ENCODE peak calls at places on chromosomes 5 and 9, in six cellular contexts. One of them, this sample, is unnamed. For H3K36me3, the result is how much of the 10 kb centered on the place peaks cover.

GRCh38 chr5:127694518-127695171 is 8.5 kb upstream of the CCDC192 start:
- DNase-seq in WERI-Rb-1: no peak
- DNase-seq in body of pancreas: no peak
- DNase-seq in upper lobe of right lung: no peak
- DNase-seq in SK-N-SH: no peak
- DNase-seq in stomach: no peak
- DNase-seq in this sample: no peak

GRCh38 chr5:139064613-139065012 is 133.6 kb downstream of the SIL1 start:
- DNase-seq in WERI-Rb-1: no peak
- DNase-seq in body of pancreas: peak
- DNase-seq in upper lobe of right lung: no peak
- DNase-seq in SK-N-SH: no peak
- DNase-seq in stomach: peak
- DNase-seq in this sample: no peak

GRCh38 chr5:143775258-143775657 is 36.7 kb upstream of the HMHB1 start:
- DNase-seq in WERI-Rb-1: no peak
- DNase-seq in body of pancreas: no peak
- DNase-seq in upper lobe of right lung: no peak
- DNase-seq in SK-N-SH: no peak
- DNase-seq in stomach: no peak
- DNase-seq in this sample: no peak

GRCh38 chr9:68515304-68516017 is 25.2 kb downstream of the TMEM252 start:
- DNase-seq in WERI-Rb-1: no peak
- DNase-seq in body of pancreas: peak
- DNase-seq in upper lobe of right lung: no peak
- DNase-seq in SK-N-SH: no peak
- DNase-seq in stomach: peak
- DNase-seq in this sample: peak

GRCh38 chr5:61675015-61675692 is 343.1 kb downstream of the ZSWIM6 start:
- DNase-seq in WERI-Rb-1: no peak
- DNase-seq in body of pancreas: peak
- DNase-seq in upper lobe of right lung: no peak
- DNase-seq in SK-N-SH: no peak
- DNase-seq in stomach: no peak
- DNase-seq in this sample: no peak

GRCh38 chr5:109739741-109740140 is 50.0 kb downstream of the MAN2A1 start:
- DNase-seq in WERI-Rb-1: peak
- DNase-seq in body of pancreas: no peak
- DNase-seq in upper lobe of right lung: no peak
- DNase-seq in SK-N-SH: no peak
- DNase-seq in stomach: no peak
- DNase-seq in this sample: no peak

GRCh38 chr9:21995652-21996275 is 1.2 kb downstream of the CDKN2B-AS1 start:
- DNase-seq in WERI-Rb-1: peak
- DNase-seq in body of pancreas: peak
- DNase-seq in upper lobe of right lung: peak
- DNase-seq in SK-N-SH: peak
- DNase-seq in stomach: peak
- DNase-seq in this sample: no peak

GRCh38 chr9:121860744-121861143 is 209.3 kb downstream of the DAB2IP start:
- DNase-seq in WERI-Rb-1: no peak
- DNase-seq in body of pancreas: no peak
- DNase-seq in upper lobe of right lung: no peak
- DNase-seq in SK-N-SH: no peak
- DNase-seq in stomach: no peak
- DNase-seq in this sample: no peak

GRCh38 chr9:75788006-75788634 is 102.4 kb upstream of the PCSK5 start:
- DNase-seq in WERI-Rb-1: no peak
- DNase-seq in body of pancreas: peak
- DNase-seq in upper lobe of right lung: peak
- DNase-seq in SK-N-SH: no peak
- DNase-seq in stomach: no peak
- DNase-seq in this sample: no peak

GRCh38 chr5:83475540-83476469 is 4.3 kb downstream of the VCAN start:
- DNase-seq in WERI-Rb-1: no peak
- DNase-seq in body of pancreas: no peak
- DNase-seq in upper lobe of right lung: no peak
- DNase-seq in SK-N-SH: no peak
- DNase-seq in stomach: no peak
- DNase-seq in this sample: no peak

GRCh38 chr9:93262537-93263310 is 78.8 kb downstream of the WNK2 start:
- DNase-seq in WERI-Rb-1: no peak
- DNase-seq in body of pancreas: peak
- DNase-seq in upper lobe of right lung: no peak
- DNase-seq in SK-N-SH: peak
- DNase-seq in stomach: peak
- DNase-seq in this sample: no peak

GRCh38 chr5:158117467-158118165 is 258.7 kb upstream of the CLINT1 start:
- DNase-seq in WERI-Rb-1: no peak
- DNase-seq in body of pancreas: no peak
- DNase-seq in upper lobe of right lung: no peak
- DNase-seq in SK-N-SH: no peak
- DNase-seq in stomach: no peak
- DNase-seq in this sample: no peak

GRCh38 chr5:67214713-67215591 is 18.4 kb upstream of the CD180 start:
- DNase-seq in WERI-Rb-1: no peak
- DNase-seq in body of pancreas: peak
- DNase-seq in upper lobe of right lung: peak
- DNase-seq in SK-N-SH: no peak
- DNase-seq in stomach: peak
- DNase-seq in this sample: no peak

GRCh38 chr9:124214596-124215550 is 42.9 kb upstream of the NEK6 start:
- DNase-seq in WERI-Rb-1: no peak
- DNase-seq in body of pancreas: no peak
- DNase-seq in upper lobe of right lung: peak
- DNase-seq in SK-N-SH: no peak
- DNase-seq in stomach: peak
- DNase-seq in this sample: no peak

GRCh38 chr5:61029456-61030162 is 84.6 kb downstream of the NDUFAF2 start:
- DNase-seq in WERI-Rb-1: no peak
- DNase-seq in body of pancreas: no peak
- DNase-seq in upper lobe of right lung: no peak
- DNase-seq in SK-N-SH: no peak
- DNase-seq in stomach: no peak
- DNase-seq in this sample: no peak

GRCh38 chr5:130141689-130142320 is 237.5 kb downstream of the CHSY3 start:
- DNase-seq in WERI-Rb-1: peak
- DNase-seq in body of pancreas: no peak
- DNase-seq in upper lobe of right lung: peak
- DNase-seq in SK-N-SH: peak
- DNase-seq in stomach: no peak
- DNase-seq in this sample: no peak

GRCh38 chr9:127862075-127863011 is 7.9 kb upstream of the ENG start:
- DNase-seq in WERI-Rb-1: peak
- DNase-seq in body of pancreas: peak
- DNase-seq in upper lobe of right lung: peak
- DNase-seq in SK-N-SH: no peak
- DNase-seq in stomach: peak
- DNase-seq in this sample: peak

GRCh38 chr5:109152565-109152964 is 257.2 kb downstream of the PJA2 start:
- DNase-seq in WERI-Rb-1: no peak
- DNase-seq in body of pancreas: no peak
- DNase-seq in upper lobe of right lung: no peak
- DNase-seq in SK-N-SH: no peak
- DNase-seq in stomach: no peak
- DNase-seq in this sample: no peak

GRCh38 chr9:134083451-134083850 is 15.6 kb upstream of the BRD3 start:
- DNase-seq in WERI-Rb-1: no peak
- DNase-seq in body of pancreas: no peak
- DNase-seq in upper lobe of right lung: no peak
- DNase-seq in SK-N-SH: no peak
- DNase-seq in stomach: no peak
- DNase-seq in this sample: no peak

GRCh38 chr9:88075966-88076285 is 62.3 kb downstream of the SPATA31C2 start:
- DNase-seq in WERI-Rb-1: no peak
- DNase-seq in body of pancreas: no peak
- DNase-seq in upper lobe of right lung: no peak
- DNase-seq in SK-N-SH: no peak
- DNase-seq in stomach: no peak
- DNase-seq in this sample: no peak

DNA sequence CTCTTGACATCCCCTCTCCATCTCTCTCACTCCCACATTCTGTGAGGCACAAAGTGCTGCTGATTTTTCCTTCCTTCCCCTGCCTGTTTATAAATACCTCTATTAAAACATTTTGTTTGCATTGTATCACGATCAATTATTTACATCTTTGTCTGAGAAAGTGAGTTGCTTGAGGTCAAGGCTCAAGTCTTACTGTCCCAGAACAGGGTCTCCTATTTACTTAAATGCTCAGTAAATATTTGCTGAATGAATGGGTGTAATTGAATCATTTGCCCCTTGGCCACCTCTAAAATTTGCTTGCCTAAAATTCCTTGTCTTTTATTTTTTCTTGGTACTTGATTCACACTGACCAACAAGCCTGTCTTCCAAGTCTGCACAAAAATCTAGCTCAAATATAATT is 103.5 kb downstream of the ZNF462 start:
- DNase-seq in WERI-Rb-1: no peak
- DNase-seq in body of pancreas: no peak
- DNase-seq in upper lobe of right lung: no peak
- DNase-seq in SK-N-SH: no peak
- DNase-seq in stomach: no peak
- DNase-seq in this sample: no peak
- H3K36me3 ChIP-seq in WERI-Rb-1: under half
- H3K36me3 ChIP-seq in body of pancreas: under half
- H3K36me3 ChIP-seq in upper lobe of right lung: under half
- H3K36me3 ChIP-seq in SK-N-SH: under half
- H3K36me3 ChIP-seq in stomach: under half
- H3K36me3 ChIP-seq in this sample: under half

GRCh38 chr5:172849636-172850453 is 15.8 kb downstream of the ERGIC1 start:
- DNase-seq in WERI-Rb-1: no peak
- DNase-seq in body of pancreas: no peak
- DNase-seq in upper lobe of right lung: no peak
- DNase-seq in SK-N-SH: no peak
- DNase-seq in stomach: peak
- DNase-seq in this sample: peak
- H3K27ac ChIP-seq in WERI-Rb-1: no peak
- H3K27ac ChIP-seq in body of pancreas: no peak
- H3K27ac ChIP-seq in upper lobe of right lung: peak
- H3K27ac ChIP-seq in SK-N-SH: no peak
- H3K27ac ChIP-seq in stomach: peak
- H3K27ac ChIP-seq in this sample: peak

GRCh38 chr5:79935992-79936643 is 54.9 kb downstream of the MTX3 start:
- DNase-seq in WERI-Rb-1: no peak
- DNase-seq in body of pancreas: peak
- DNase-seq in upper lobe of right lung: no peak
- DNase-seq in SK-N-SH: no peak
- DNase-seq in stomach: no peak
- DNase-seq in this sample: no peak

GRCh38 chr5:79931409-79931808 is 59.7 kb downstream of the MTX3 start:
- DNase-seq in WERI-Rb-1: no peak
- DNase-seq in body of pancreas: no peak
- DNase-seq in upper lobe of right lung: no peak
- DNase-seq in SK-N-SH: no peak
- DNase-seq in stomach: no peak
- DNase-seq in this sample: no peak

GRCh38 chr5:79931866-79932265 is 59.2 kb downstream of the MTX3 start:
- DNase-seq in WERI-Rb-1: no peak
- DNase-seq in body of pancreas: no peak
- DNase-seq in upper lobe of right lung: no peak
- DNase-seq in SK-N-SH: no peak
- DNase-seq in stomach: no peak
- DNase-seq in this sample: no peak

GRCh38 chr5:79934681-79935080 is 56.4 kb downstream of the MTX3 start:
- DNase-seq in WERI-Rb-1: peak
- DNase-seq in body of pancreas: no peak
- DNase-seq in upper lobe of right lung: no peak
- DNase-seq in SK-N-SH: no peak
- DNase-seq in stomach: no peak
- DNase-seq in this sample: no peak

DNA sequence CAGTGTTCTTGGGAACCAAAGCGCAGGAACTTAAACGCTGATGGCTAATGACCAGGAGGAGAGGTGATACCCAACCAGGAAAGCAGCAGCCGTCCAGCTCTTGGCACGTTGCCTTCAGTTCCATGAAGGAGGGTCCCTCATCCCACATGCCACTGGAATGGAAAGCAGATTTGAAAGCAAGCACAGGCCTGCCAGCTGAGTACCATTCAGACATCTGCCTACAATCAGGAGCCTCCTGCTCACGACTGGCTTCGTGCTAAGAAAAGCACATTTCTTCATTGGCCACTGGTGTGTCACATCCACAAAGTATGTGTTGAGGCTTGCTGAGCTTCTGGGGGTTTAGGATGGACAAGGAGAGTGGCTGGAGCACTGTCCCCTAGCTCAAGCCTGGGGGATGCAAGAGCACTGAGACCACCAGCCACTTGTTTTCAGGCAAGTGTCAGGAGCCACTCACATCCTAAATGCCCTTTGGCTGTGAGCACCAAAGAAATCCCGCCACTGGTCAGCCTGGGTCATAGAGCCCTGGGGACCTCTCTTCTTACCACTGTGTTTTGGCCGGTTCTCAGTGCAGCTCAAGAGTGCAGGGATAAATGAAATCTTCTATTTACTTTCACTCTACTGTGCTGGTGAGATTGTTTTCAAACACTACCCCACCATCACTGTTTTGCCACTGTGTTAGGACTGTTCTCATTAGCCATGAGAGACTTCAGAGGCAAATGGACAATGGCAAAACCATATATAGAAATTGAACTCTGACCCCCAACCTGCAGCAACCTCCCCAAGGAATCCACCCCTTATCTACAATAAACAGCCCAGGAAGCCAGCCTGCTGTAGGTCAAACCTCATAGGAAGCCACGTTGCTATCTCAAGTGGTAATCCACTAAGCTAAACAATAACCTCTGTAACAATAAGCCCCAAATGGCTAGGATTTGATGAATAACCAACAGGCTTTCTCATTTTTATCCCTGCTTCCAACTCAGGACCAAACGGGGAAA is 58.3 kb downstream of the MTX3 start:
- DNase-seq in WERI-Rb-1: no peak
- DNase-seq in body of pancreas: no peak
- DNase-seq in upper lobe of right lung: no peak
- DNase-seq in SK-N-SH: no peak
- DNase-seq in stomach: no peak
- DNase-seq in this sample: no peak
- H3K36me3 ChIP-seq in WERI-Rb-1: under half
- H3K36me3 ChIP-seq in body of pancreas: under half
- H3K36me3 ChIP-seq in upper lobe of right lung: under half
- H3K36me3 ChIP-seq in SK-N-SH: under half
- H3K36me3 ChIP-seq in stomach: under half
- H3K36me3 ChIP-seq in this sample: under half

GRCh38 chr9:135221951-135222631 is 134.6 kb downstream of the OLFM1 start:
- DNase-seq in WERI-Rb-1: no peak
- DNase-seq in body of pancreas: peak
- DNase-seq in upper lobe of right lung: peak
- DNase-seq in SK-N-SH: peak
- DNase-seq in stomach: no peak
- DNase-seq in this sample: no peak

GRCh38 chr9:135221576-135221950 is 134.1 kb downstream of the OLFM1 start:
- DNase-seq in WERI-Rb-1: no peak
- DNase-seq in body of pancreas: no peak
- DNase-seq in upper lobe of right lung: no peak
- DNase-seq in SK-N-SH: no peak
- DNase-seq in stomach: no peak
- DNase-seq in this sample: no peak

GRCh38 chr9:135222991-135223760 is 135.7 kb downstream of the OLFM1 start:
- DNase-seq in WERI-Rb-1: no peak
- DNase-seq in body of pancreas: no peak
- DNase-seq in upper lobe of right lung: peak
- DNase-seq in SK-N-SH: no peak
- DNase-seq in stomach: no peak
- DNase-seq in this sample: no peak

GRCh38 chr9:135219676-135220600 is 132.5 kb downstream of the OLFM1 start:
- DNase-seq in WERI-Rb-1: peak
- DNase-seq in body of pancreas: no peak
- DNase-seq in upper lobe of right lung: peak
- DNase-seq in SK-N-SH: no peak
- DNase-seq in stomach: no peak
- DNase-seq in this sample: no peak

GRCh38 chr9:135220601-135221575 is 133.4 kb downstream of the OLFM1 start:
- DNase-seq in WERI-Rb-1: peak
- DNase-seq in body of pancreas: no peak
- DNase-seq in upper lobe of right lung: peak
- DNase-seq in SK-N-SH: no peak
- DNase-seq in stomach: no peak
- DNase-seq in this sample: no peak
- H3K27ac ChIP-seq in WERI-Rb-1: no peak
- H3K27ac ChIP-seq in body of pancreas: no peak
- H3K27ac ChIP-seq in upper lobe of right lung: no peak
- H3K27ac ChIP-seq in SK-N-SH: no peak
- H3K27ac ChIP-seq in stomach: no peak
- H3K27ac ChIP-seq in this sample: no peak